ENCODE peak calls at places on chromosome X, in ten cellular contexts. One of them, this sample, is unnamed.

GRCh38 chrX:129957241-129958099 is 25.0 kb upstream of the BCORL1 start:
- DNase-seq in SK-MEL-5: peak
- DNase-seq in activated effector memory CD4-positive, alpha-beta T cell treated with Interleukin-2 at 50 U/mL for 16 hours: no peak
- DNase-seq in activated naive CD4-positive, alpha-beta T cell treated with anti-CD3 and anti-CD28 coated beads for 36 hours: peak
- DNase-seq in lung microvascular endothelial cell: peak
- DNase-seq in left ventricle myocardium superior: peak
- DNase-seq in M059J: peak
- DNase-seq in T-helper 1 cell: no peak
- DNase-seq in progenitor cell of endocrine pancreas: peak
- DNase-seq in NCI-H526: peak
- DNase-seq in this sample: peak

GRCh38 chrX:40007136-40007535 is 90.6 kb downstream of the BCOR start:
- DNase-seq in SK-MEL-5: no peak
- DNase-seq in activated effector memory CD4-positive, alpha-beta T cell treated with Interleukin-2 at 50 U/mL for 16 hours: no peak
- DNase-seq in activated naive CD4-positive, alpha-beta T cell treated with anti-CD3 and anti-CD28 coated beads for 36 hours: no peak
- DNase-seq in lung microvascular endothelial cell: no peak
- DNase-seq in left ventricle myocardium superior: no peak
- DNase-seq in M059J: no peak
- DNase-seq in T-helper 1 cell: no peak
- DNase-seq in progenitor cell of endocrine pancreas: no peak
- DNase-seq in NCI-H526: peak
- DNase-seq in this sample: no peak

GRCh38 chrX:19646298-19646697 is 131.0 kb upstream of the MAP3K15 start:
- DNase-seq in SK-MEL-5: no peak
- DNase-seq in activated effector memory CD4-positive, alpha-beta T cell treated with Interleukin-2 at 50 U/mL for 16 hours: no peak
- DNase-seq in activated naive CD4-positive, alpha-beta T cell treated with anti-CD3 and anti-CD28 coated beads for 36 hours: no peak
- DNase-seq in lung microvascular endothelial cell: no peak
- DNase-seq in left ventricle myocardium superior: no peak
- DNase-seq in M059J: no peak
- DNase-seq in T-helper 1 cell: no peak
- DNase-seq in progenitor cell of endocrine pancreas: no peak
- DNase-seq in NCI-H526: no peak
- DNase-seq in this sample: no peak

GRCh38 chrX:51737062-51737461 is 6.2 kb upstream of the GSPT2 start:
- DNase-seq in SK-MEL-5: no peak
- DNase-seq in activated effector memory CD4-positive, alpha-beta T cell treated with Interleukin-2 at 50 U/mL for 16 hours: no peak
- DNase-seq in activated naive CD4-positive, alpha-beta T cell treated with anti-CD3 and anti-CD28 coated beads for 36 hours: no peak
- DNase-seq in lung microvascular endothelial cell: no peak
- DNase-seq in left ventricle myocardium superior: no peak
- DNase-seq in M059J: no peak
- DNase-seq in T-helper 1 cell: no peak
- DNase-seq in progenitor cell of endocrine pancreas: no peak
- DNase-seq in NCI-H526: no peak
- DNase-seq in this sample: no peak

GRCh38 chrX:109830704-109831206 is 97.7 kb upstream of the ACSL4 start:
- DNase-seq in SK-MEL-5: no peak
- DNase-seq in activated effector memory CD4-positive, alpha-beta T cell treated with Interleukin-2 at 50 U/mL for 16 hours: no peak
- DNase-seq in activated naive CD4-positive, alpha-beta T cell treated with anti-CD3 and anti-CD28 coated beads for 36 hours: no peak
- DNase-seq in lung microvascular endothelial cell: no peak
- DNase-seq in left ventricle myocardium superior: no peak
- DNase-seq in M059J: peak
- DNase-seq in T-helper 1 cell: no peak
- DNase-seq in progenitor cell of endocrine pancreas: no peak
- DNase-seq in NCI-H526: no peak
- DNase-seq in this sample: no peak

GRCh38 chrX:40460926-40461325 is 119.8 kb upstream of the ATP6AP2 start:
- DNase-seq in SK-MEL-5: no peak
- DNase-seq in activated effector memory CD4-positive, alpha-beta T cell treated with Interleukin-2 at 50 U/mL for 16 hours: no peak
- DNase-seq in activated naive CD4-positive, alpha-beta T cell treated with anti-CD3 and anti-CD28 coated beads for 36 hours: no peak
- DNase-seq in lung microvascular endothelial cell: no peak
- DNase-seq in left ventricle myocardium superior: no peak
- DNase-seq in M059J: no peak
- DNase-seq in T-helper 1 cell: no peak
- DNase-seq in progenitor cell of endocrine pancreas: no peak
- DNase-seq in NCI-H526: no peak
- DNase-seq in this sample: no peak

GRCh38 chrX:108299101-108299591 is 139.1 kb downstream of the COL4A6 start:
- DNase-seq in SK-MEL-5: no peak
- DNase-seq in activated effector memory CD4-positive, alpha-beta T cell treated with Interleukin-2 at 50 U/mL for 16 hours: no peak
- DNase-seq in activated naive CD4-positive, alpha-beta T cell treated with anti-CD3 and anti-CD28 coated beads for 36 hours: no peak
- DNase-seq in lung microvascular endothelial cell: peak
- DNase-seq in left ventricle myocardium superior: no peak
- DNase-seq in M059J: no peak
- DNase-seq in T-helper 1 cell: no peak
- DNase-seq in progenitor cell of endocrine pancreas: no peak
- DNase-seq in NCI-H526: no peak
- DNase-seq in this sample: no peak

GRCh38 chrX:134599173-134599914 is 58.9 kb downstream of the PLAC1 start:
- DNase-seq in SK-MEL-5: no peak
- DNase-seq in activated effector memory CD4-positive, alpha-beta T cell treated with Interleukin-2 at 50 U/mL for 16 hours: no peak
- DNase-seq in activated naive CD4-positive, alpha-beta T cell treated with anti-CD3 and anti-CD28 coated beads for 36 hours: peak
- DNase-seq in lung microvascular endothelial cell: no peak
- DNase-seq in left ventricle myocardium superior: no peak
- DNase-seq in M059J: peak
- DNase-seq in T-helper 1 cell: no peak
- DNase-seq in progenitor cell of endocrine pancreas: no peak
- DNase-seq in NCI-H526: no peak
- DNase-seq in this sample: peak

GRCh38 chrX:98065151-98065550 is 1181.4 kb downstream of the RPA4 start:
- DNase-seq in SK-MEL-5: no peak
- DNase-seq in activated effector memory CD4-positive, alpha-beta T cell treated with Interleukin-2 at 50 U/mL for 16 hours: no peak
- DNase-seq in activated naive CD4-positive, alpha-beta T cell treated with anti-CD3 and anti-CD28 coated beads for 36 hours: no peak
- DNase-seq in lung microvascular endothelial cell: no peak
- DNase-seq in left ventricle myocardium superior: no peak
- DNase-seq in M059J: no peak
- DNase-seq in T-helper 1 cell: no peak
- DNase-seq in progenitor cell of endocrine pancreas: no peak
- DNase-seq in NCI-H526: no peak
- DNase-seq in this sample: no peak

GRCh38 chrX:140664939-140665338 is 44.6 kb upstream of the LINC00632 start:
- DNase-seq in SK-MEL-5: peak
- DNase-seq in activated effector memory CD4-positive, alpha-beta T cell treated with Interleukin-2 at 50 U/mL for 16 hours: no peak
- DNase-seq in activated naive CD4-positive, alpha-beta T cell treated with anti-CD3 and anti-CD28 coated beads for 36 hours: no peak
- DNase-seq in lung microvascular endothelial cell: peak
- DNase-seq in left ventricle myocardium superior: no peak
- DNase-seq in M059J: peak
- DNase-seq in T-helper 1 cell: no peak
- DNase-seq in progenitor cell of endocrine pancreas: no peak
- DNase-seq in NCI-H526: peak
- DNase-seq in this sample: no peak

GRCh38 chrX:154506483-154507332 is 9.3 kb downstream of the FAM3A start:
- DNase-seq in SK-MEL-5: no peak
- DNase-seq in activated effector memory CD4-positive, alpha-beta T cell treated with Interleukin-2 at 50 U/mL for 16 hours: no peak
- DNase-seq in activated naive CD4-positive, alpha-beta T cell treated with anti-CD3 and anti-CD28 coated beads for 36 hours: no peak
- DNase-seq in lung microvascular endothelial cell: no peak
- DNase-seq in left ventricle myocardium superior: no peak
- DNase-seq in M059J: no peak
- DNase-seq in T-helper 1 cell: no peak
- DNase-seq in progenitor cell of endocrine pancreas: no peak
- DNase-seq in NCI-H526: no peak
- DNase-seq in this sample: no peak

This sample was measured in heart left ventricle.